ENCODE peak calls at places on chromosomes 2 and 18, in ten cellular contexts. A, Y, P, R, Q, V, S, F, M and E are unnamed samples.

GRCh38 chr2:144424559-144425240 is 95.2 kb downstream of the ZEB2 start:
- DNase-seq in Q (no peak), V (no peak), Y (no peak), P (no peak), A (no peak), F (no peak), S (no peak), R (no peak), M (no peak), E (peak)

GRCh38 chr2:222146488-222146887 is 152.3 kb downstream of the PAX3 start:
- DNase-seq in F (no peak), A (no peak), R (no peak), M (no peak), V (no peak), Q (no peak), S (no peak), P (no peak), Y (no peak), E (no peak)

GRCh38 chr18:74806700-74807416 is 209.2 kb downstream of the ZNF407 start:
- DNase-seq in Y (no peak), Q (no peak), S (no peak), R (peak), A (no peak), F (peak), V (no peak), P (no peak), M (no peak), E (no peak)

GRCh38 chr2:111671426-111672150 is 212.4 kb downstream of the ANAPC1 start:
- DNase-seq in Y (peak), F (no peak), P (peak), R (peak), V (no peak), Q (no peak), M (peak), A (no peak), S (no peak), E (no peak)

GRCh38 chr2:198657520-198658121 is 800.1 kb downstream of the SATB2 start:
- DNase-seq in Y (no peak), A (no peak), R (peak), M (peak), Q (peak), F (no peak), S (no peak), P (no peak), V (peak), E (peak)

GRCh38 chr2:74531666-74532065 is 1.9 kb downstream of the HTRA2 start:
- DNase-seq in Y (no peak), S (no peak), F (no peak), A (no peak), P (no peak), M (no peak), V (no peak), R (no peak), Q (no peak), E (no peak)

GRCh38 chr18:59885579-59886163 is 14.1 kb upstream of the PMAIP1 start:
- DNase-seq in M (peak), V (peak), A (no peak), P (no peak), R (peak), S (no peak), F (no peak), Y (no peak), Q (no peak), E (peak)

GRCh38 chr2:239990966-239991365 is 34.2 kb downstream of the NDUFA10 start:
- DNase-seq in S (no peak), Q (no peak), P (no peak), V (no peak), F (no peak), Y (no peak), M (no peak), A (no peak), R (no peak), E (no peak)

GRCh38 chr2:119472749-119473148 is 41.1 kb downstream of the TMEM37 start:
- DNase-seq in M (no peak), Y (no peak), S (no peak), P (no peak), V (no peak), Q (no peak), R (no peak), A (no peak), F (no peak), E (no peak)

GRCh38 chr2:151771599-151772358 is 37.5 kb upstream of the NEB start:
- DNase-seq in P (peak), F (no peak), M (no peak), Q (no peak), S (no peak), R (peak), A (no peak), Y (no peak), V (no peak), E (no peak)

GRCh38 chr2:166539340-166540162 is 45.5 kb upstream of the SCN7A start:
- DNase-seq in V (peak), M (peak), P (no peak), S (no peak), F (peak), Q (peak), A (no peak), R (peak), Y (peak), E (peak)

GRCh38 chr2:118711603-118712002 is 135.8 kb downstream of the EN1 start:
- DNase-seq in F (no peak), S (no peak), P (no peak), M (no peak), Y (no peak), R (no peak), V (no peak), Q (no peak), A (no peak), E (no peak)

DNA sequence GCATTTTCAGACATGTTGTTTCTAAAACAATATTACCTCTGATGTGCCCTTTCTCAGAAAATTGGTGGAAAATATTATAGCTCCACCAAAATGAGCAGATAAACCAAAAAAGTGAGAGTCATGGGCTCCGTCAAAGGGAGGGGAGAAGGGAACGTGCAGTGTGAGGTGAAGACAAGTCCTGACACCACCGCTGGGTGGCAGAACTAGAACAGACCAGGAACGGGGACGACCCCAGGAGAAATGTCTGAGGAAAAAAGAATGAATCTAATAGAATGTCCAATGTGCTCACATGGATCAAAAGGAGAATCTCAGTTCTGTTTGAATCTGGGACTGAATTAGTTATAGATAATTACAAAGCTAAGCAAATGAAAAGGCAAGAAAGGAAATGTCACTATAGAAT is 22.6 kb upstream of the BCL2 start:
- DNase-seq in Q (peak), P (no peak), S (no peak), V (peak), M (no peak), R (peak), A (no peak), Y (peak), F (no peak), E (peak)
- TF ChIP-seq CTCF in Q (peak), P (no peak), S (peak), V (peak), M (peak), R (peak), A (peak), Y (peak), F (peak), E (peak)

DNA sequence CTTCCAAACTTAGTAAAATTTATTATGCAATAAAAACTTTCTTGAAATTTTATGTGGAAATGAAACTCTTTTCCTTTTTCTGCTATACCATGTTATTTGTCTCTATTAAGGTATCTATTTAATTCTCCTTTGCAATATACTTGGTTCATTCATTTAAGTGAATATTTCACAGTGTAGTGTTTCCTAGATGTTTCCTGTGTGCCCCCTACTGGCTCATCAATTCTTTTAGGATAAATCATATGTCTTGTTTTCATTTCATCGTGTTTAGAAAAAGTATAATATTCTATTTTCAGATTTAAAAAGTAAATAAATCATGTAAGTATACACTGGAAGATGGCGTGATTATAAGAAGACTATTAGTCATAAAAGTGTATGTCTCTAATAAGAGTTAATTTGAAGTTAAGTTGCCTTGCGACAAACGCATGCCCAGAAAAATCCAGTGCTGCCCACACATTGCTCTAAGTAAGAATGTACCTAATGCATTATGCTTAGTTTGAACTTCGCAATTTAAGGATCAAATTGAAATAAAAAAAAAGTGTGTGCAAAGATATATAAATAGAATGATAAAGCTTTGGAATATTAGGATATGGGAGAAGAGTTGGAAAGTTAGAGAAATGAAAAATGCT is 525.4 kb downstream of the KCNJ3 start:
- DNase-seq in Q (peak), P (no peak), V (peak), Y (no peak), S (no peak), M (no peak), A (no peak), R (peak), F (no peak), E (no peak)
- TF ChIP-seq CTCF in Q (no peak), P (no peak), V (no peak), Y (no peak), S (peak), M (no peak), A (no peak), R (peak), F (peak), E (no peak)

DNA sequence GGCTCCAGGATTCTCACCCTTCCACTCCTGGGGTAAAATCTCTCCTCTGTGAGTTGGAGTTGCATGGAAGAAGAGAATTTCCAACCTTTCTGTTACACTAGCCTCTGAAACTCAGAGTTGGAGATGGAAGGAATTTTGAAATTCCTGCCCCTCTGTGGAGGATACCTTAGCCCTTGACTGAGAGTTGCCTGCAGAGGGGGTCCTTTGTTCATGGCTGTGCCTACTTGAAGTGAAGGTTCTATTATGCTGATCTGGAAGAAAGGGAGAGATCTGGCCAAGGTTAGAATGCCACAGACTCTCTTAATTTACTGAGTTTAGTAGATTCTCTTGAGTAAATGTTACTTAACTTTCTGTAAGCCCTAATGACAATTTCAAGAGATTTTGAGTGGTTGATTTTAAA is 626.6 kb upstream of the GYPC start:
- DNase-seq in Q (peak), S (no peak), P (no peak), F (no peak), R (no peak), M (no peak), V (no peak), Y (no peak), A (no peak), E (no peak)
- TF ChIP-seq CTCF in Q (no peak), S (no peak), P (no peak), F (no peak), R (no peak), M (no peak), V (no peak), Y (no peak), A (no peak), E (no peak)

GRCh38 chr2:120736202-120736954 is 710 bp downstream of the GLI2 start:
- DNase-seq in V (no peak), Y (no peak), S (no peak), P (peak), R (peak), F (no peak), M (no peak), A (no peak), Q (peak), E (no peak)

GRCh38 chr2:120734930-120735611 is 597 bp upstream of the GLI2 start:
- DNase-seq in F (no peak), R (no peak), V (no peak), Q (peak), Y (no peak), M (no peak), P (peak), A (no peak), S (peak), E (no peak)

GRCh38 chr2:120736955-120737801 is 1.5 kb downstream of the GLI2 start:
- DNase-seq in V (no peak), Y (no peak), P (peak), Q (peak), F (no peak), A (no peak), R (peak), S (no peak), M (no peak), E (no peak)

GRCh38 chr2:120737802-120738516 is 2.3 kb downstream of the GLI2 start:
- DNase-seq in P (peak), Q (no peak), A (no peak), V (no peak), R (no peak), S (no peak), M (no peak), F (no peak), Y (no peak), E (no peak)

GRCh38 chr2:120735750-120736170 is at the start of gene GLI2:
- DNase-seq in Q (peak), P (peak), R (peak), A (no peak), S (peak), Y (no peak), F (peak), V (peak), M (no peak), E (peak)
- TF ChIP-seq CTCF in Q (peak), P (peak), R (peak), A (peak), S (peak), Y (peak), F (peak), V (peak), M (no peak), E (peak)

GRCh38 chr2:190382851-190383250 is 25.3 kb upstream of the MFSD6 start:
- DNase-seq in P (no peak), A (no peak), R (peak), S (no peak), V (peak), Q (peak), F (peak), M (no peak), Y (no peak), E (peak)
- TF ChIP-seq CTCF in P (peak), A (peak), R (peak), S (peak), V (peak), Q (peak), F (peak), M (peak), Y (peak), E (peak)

GRCh38 chr2:19319698-19320097 is 38.7 kb downstream of the OSR1 start:
- DNase-seq in M (no peak), R (no peak), V (no peak), F (no peak), S (no peak), Y (no peak), P (no peak), A (no peak), Q (no peak), E (no peak)
- TF ChIP-seq CTCF in M (no peak), R (no peak), V (no peak), F (no peak), S (no peak), Y (no peak), P (no peak), A (no peak), Q (no peak), E (no peak)